ENCODE peak calls at places on chromosomes 3 and 15, in four cellular contexts. P, V, F and R are unnamed samples.

GRCh38 chr3:130462089-130462488 is 54.9 kb upstream of the COL6A6 start:
- DNase-seq in F (no peak), P (no peak), V (no peak), R (no peak)

GRCh38 chr15:90334304-90334731 is 17.8 kb upstream of the ZNF774 start:
- DNase-seq in P (no peak), F (no peak), V (no peak), R (no peak)

GRCh38 chr15:80660114-80660513 is 35.0 kb upstream of the ABHD17C start:
- DNase-seq in V (peak), P (no peak), F (peak), R (peak)

GRCh38 chr3:188671941-188672340 is 499.8 kb upstream of the TPRG1 start:
- DNase-seq in F (no peak), V (no peak), P (no peak), R (no peak)

GRCh38 chr15:62934236-62934971 is 108.1 kb upstream of the TPM1 start:
- DNase-seq in F (no peak), P (no peak), V (no peak), R (no peak)

GRCh38 chr3:114861666-114862065 is 285.4 kb downstream of the ZBTB20 start:
- DNase-seq in V (no peak), F (no peak), P (no peak), R (no peak)

GRCh38 chr3:40848411-40848810 is 323.7 kb downstream of the ZNF621 start:
- DNase-seq in P (no peak), F (no peak), V (no peak), R (no peak)

GRCh38 chr15:78421241-78421994 is 16.6 kb upstream of the IREB2 start:
- DNase-seq in P (no peak), V (no peak), F (no peak), R (no peak)

GRCh38 chr3:25151497-25151896 is 276.6 kb upstream of the RARB start:
- DNase-seq in F (peak), P (no peak), V (no peak), R (no peak)

GRCh38 chr3:94862703-94863102 is 799.8 kb downstream of the NSUN3 start:
- DNase-seq in F (no peak), V (no peak), P (no peak), R (no peak)

GRCh38 chr15:64536244-64536836 is 76.0 kb downstream of the ZNF609 start:
- DNase-seq in P (peak), F (peak), V (peak), R (no peak)

GRCh38 chr3:76010252-76010651 is 224.9 kb upstream of the ZNF717 start:
- DNase-seq in V (no peak), F (no peak), P (no peak), R (no peak)

GRCh38 chr15:74384566-74385441 is 17.4 kb upstream of the CYP11A1 start:
- DNase-seq in F (peak), V (no peak), P (no peak), R (no peak)

GRCh38 chr3:129365296-129365695 is 63.1 kb downstream of the EFCAB12 start:
- DNase-seq in V (no peak), P (no peak), F (no peak), R (no peak)

GRCh38 chr3:188400494-188401243 is 246.7 kb downstream of the LPP start:
- DNase-seq in F (no peak), V (no peak), P (no peak), R (no peak)

GRCh38 chr3:176430244-176430893 is 766.9 kb downstream of the TBL1XR1 start:
- DNase-seq in F (peak), P (peak), V (peak), R (no peak)

GRCh38 chr15:28086175-28086703 is 12.9 kb downstream of the OCA2 start:
- DNase-seq in F (peak), P (peak), V (no peak), R (no peak)

GRCh38 chr15:33871911-33872760 is 96.2 kb upstream of the CHRM5 start:
- DNase-seq in P (no peak), F (no peak), V (no peak), R (no peak)

GRCh38 chr3:179067839-179068238 is 3.8 kb downstream of the ZMAT3 start:
- DNase-seq in F (no peak), V (no peak), P (no peak), R (no peak)

GRCh38 chr3:39216176-39216790 is 23.9 kb upstream of the XIRP1 start:
- DNase-seq in V (no peak), F (no peak), P (no peak), R (no peak)

GRCh38 chr15:68921926-68922325 is 8.4 kb upstream of the SPESP1 start:
- DNase-seq in F (no peak), V (no peak), P (no peak), R (no peak)

GRCh38 chr15:29952245-29952644 is 130.0 kb upstream of the TJP1 start:
- DNase-seq in P (no peak), F (no peak), V (no peak), R (no peak)

GRCh38 chr3:15055019-15055557 is 10.0 kb downstream of the MRPS25 start:
- DNase-seq in P (no peak), F (peak), V (no peak), R (no peak)

GRCh38 chr3:112639451-112640332 is 1.3 kb downstream of the CCDC80 start:
- DNase-seq in F (no peak), V (no peak), P (no peak), R (no peak)

GRCh38 chr3:25567806-25568524 is 96.7 kb downstream of the TOP2B start:
- DNase-seq in F (no peak), V (no peak), P (no peak), R (no peak)

GRCh38 chr15:42858999-42859789 is 61.4 kb downstream of the TTBK2 start:
- DNase-seq in P (no peak), V (no peak), F (peak), R (no peak)

GRCh38 chr15:98967916-98968315 is 39.7 kb downstream of the PGPEP1L start:
- DNase-seq in P (no peak), F (no peak), V (no peak), R (no peak)

GRCh38 chr3:152105446-152105845 is 163.3 kb upstream of the MBNL1 start:
- DNase-seq in V (no peak), F (peak), P (no peak), R (no peak)

GRCh38 chr15:23438816-23439466 is 8.1 kb downstream of the GOLGA6L2 start:
- DNase-seq in F (no peak), P (no peak), V (no peak), R (no peak)

GRCh38 chr3:134693804-134694203 is 43.0 kb upstream of the KY start:
- DNase-seq in V (no peak), F (no peak), P (no peak), R (no peak)

GRCh38 chr3:51361746-51362145 is 23.3 kb upstream of the MANF start:
- DNase-seq in F (no peak), V (no peak), P (no peak), R (no peak)

GRCh38 chr15:57743424-57743823 is 36.9 kb downstream of the POLR2M start:
- DNase-seq in P (no peak), F (no peak), V (no peak), R (no peak)

GRCh38 chr15:90202929-90203328 is 1.8 kb downstream of the SEMA4B start:
- DNase-seq in P (no peak), V (no peak), F (no peak), R (no peak)

GRCh38 chr3:14289590-14290453 is 111.2 kb downstream of the LSM3 start:
- DNase-seq in V (no peak), F (peak), P (peak), R (no peak)

GRCh38 chr3:138327831-138328230 is 1.8 kb downstream of the NME9 start:
- DNase-seq in P (no peak), V (no peak), F (no peak), R (no peak)

GRCh38 chr15:95912280-95912625 is 418.2 kb upstream of the NR2F2 start:
- DNase-seq in F (no peak), P (no peak), V (no peak), R (no peak)

GRCh38 chr3:136984837-136985236 is 27.1 kb downstream of the IL20RB start:
- DNase-seq in F (peak), V (no peak), P (peak), R (no peak)

GRCh38 chr15:77542491-77543001 is 90.2 kb downstream of the LINGO1 start:
- DNase-seq in V (no peak), F (peak), P (no peak), R (no peak)

DNA sequence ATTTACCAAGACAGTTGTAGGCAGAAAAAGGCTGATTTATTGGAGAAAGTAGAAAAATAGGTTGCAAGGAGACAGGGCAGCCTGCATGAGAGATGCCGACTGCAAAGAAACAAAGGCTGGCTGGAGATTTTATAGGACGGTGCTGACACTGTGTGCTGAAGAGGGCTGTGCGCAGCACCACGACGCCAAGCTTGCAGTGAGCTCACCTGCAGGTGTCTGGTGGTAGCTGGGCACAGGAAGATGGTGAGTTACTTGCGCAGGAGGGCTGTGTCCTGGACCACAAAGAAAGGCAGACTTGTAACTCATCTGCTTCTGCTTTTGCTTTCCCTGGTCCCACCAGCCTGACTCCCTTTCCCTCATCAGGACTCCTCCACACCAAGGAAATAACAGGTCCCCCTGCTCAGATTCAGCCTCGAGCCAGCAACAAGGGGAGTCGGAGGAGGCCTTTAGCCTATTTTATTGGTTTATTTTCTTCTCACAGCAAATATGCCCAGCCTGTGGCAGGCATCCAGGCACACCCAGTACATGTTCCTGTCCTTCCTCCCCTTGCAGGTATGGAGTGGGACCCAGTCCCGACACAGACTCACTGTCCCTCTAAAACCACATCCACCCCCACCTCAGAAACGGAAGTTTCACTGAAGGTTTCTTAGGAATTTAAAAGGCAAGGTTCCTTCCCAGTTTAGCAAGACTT is 35.7 kb upstream of the FLNB start:
- DNase-seq in P (no peak), V (no peak), F (no peak), R (no peak)
- TF ChIP-seq CTCF in P (no peak), V (no peak), F (no peak), R (no peak)

DNA sequence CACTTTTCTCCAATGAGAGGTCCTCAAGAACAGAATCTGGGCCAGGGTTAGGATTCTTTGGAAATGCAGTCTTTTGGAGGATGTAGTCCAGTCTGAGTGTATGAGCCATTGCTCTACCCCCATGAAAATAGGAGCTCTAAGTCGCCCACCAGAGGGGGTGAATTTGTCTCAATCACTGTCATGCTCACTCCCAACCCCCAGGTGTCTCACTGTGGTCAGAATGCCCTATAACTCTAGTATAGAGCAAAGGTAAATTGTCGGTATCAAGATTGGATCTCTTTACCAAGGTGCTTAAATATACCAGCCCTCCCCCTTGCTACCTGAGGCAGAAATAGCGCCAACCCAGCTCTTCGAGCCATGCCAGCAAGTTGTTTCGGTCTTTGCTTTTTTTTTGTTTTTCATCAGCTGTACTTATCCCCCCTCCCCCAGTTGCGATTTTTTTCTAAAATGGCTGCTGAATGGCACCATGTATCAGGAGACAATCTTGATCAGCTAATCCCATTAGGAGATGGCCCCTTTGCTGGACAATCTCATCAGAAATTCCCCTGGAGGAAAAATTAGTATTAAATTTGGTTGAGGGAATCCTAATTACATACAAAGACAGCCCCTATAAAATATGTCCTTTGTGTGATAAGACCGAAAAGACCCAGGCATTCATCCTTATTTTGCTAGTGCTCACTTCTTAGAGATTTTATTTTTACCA is 130.7 kb downstream of the EBLN2 start:
- DNase-seq in V (no peak), F (no peak), P (no peak), R (no peak)
- TF ChIP-seq CTCF in V (no peak), F (no peak), P (no peak), R (no peak)

GRCh38 chr3:83189634-83190033 is 1428.2 kb upstream of the GBE1 start:
- DNase-seq in F (no peak), V (no peak), P (no peak), R (no peak)
- TF ChIP-seq CTCF in F (no peak), V (no peak), P (no peak), R (no peak)

DNA sequence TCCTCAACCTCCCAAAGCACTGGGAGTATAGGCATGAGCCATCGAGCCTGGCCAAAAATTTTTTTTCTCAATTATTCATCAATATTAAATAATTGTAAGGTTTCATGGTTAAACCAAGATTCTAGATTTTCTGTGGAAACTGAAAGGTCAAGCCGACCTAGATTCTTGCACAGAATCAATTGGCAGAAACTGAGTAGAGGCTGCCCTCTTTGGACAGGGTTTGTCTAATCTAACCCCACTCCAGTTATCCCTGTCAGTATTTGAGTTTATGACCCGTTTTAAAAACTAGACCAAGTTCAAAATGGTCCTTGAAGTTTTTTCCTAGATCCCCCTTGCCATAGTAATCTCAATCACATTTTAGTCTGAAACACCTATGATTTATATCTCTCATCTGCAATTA is 8.6 kb upstream of the ADAM10 start:
- DNase-seq in F (no peak), P (no peak), V (no peak), R (no peak)
- TF ChIP-seq CTCF in F (no peak), P (peak), V (peak), R (no peak)

GRCh38 chr3:171640520-171641412 is 169.5 kb downstream of the PLD1 start:
- DNase-seq in P (peak), V (peak), F (peak), R (no peak)
- TF ChIP-seq CTCF in P (peak), V (peak), F (peak), R (no peak)

DNA sequence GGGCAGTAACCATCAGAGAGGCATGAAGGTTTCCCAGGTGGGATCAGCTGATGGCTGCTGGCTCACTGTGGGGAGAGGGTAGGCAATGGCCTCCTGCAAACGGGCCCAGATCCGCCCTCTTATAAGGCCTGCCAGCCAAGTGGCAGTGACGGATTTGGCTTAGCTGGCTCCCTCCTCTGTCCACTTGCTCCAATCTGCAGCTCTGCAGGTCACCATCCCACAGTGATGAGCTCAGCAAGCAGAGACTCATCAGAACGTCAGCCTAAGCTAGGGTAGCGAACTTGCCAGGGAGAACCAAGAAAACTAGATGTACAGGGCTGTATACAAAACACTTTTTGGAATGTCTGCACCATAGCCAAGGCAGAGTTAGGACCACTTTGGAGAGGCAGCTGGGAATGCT is 62.8 kb upstream of the DCLK3 start:
- DNase-seq in P (no peak), V (no peak), F (no peak), R (no peak)
- TF ChIP-seq CTCF in P (no peak), V (no peak), F (no peak), R (no peak)

DNA sequence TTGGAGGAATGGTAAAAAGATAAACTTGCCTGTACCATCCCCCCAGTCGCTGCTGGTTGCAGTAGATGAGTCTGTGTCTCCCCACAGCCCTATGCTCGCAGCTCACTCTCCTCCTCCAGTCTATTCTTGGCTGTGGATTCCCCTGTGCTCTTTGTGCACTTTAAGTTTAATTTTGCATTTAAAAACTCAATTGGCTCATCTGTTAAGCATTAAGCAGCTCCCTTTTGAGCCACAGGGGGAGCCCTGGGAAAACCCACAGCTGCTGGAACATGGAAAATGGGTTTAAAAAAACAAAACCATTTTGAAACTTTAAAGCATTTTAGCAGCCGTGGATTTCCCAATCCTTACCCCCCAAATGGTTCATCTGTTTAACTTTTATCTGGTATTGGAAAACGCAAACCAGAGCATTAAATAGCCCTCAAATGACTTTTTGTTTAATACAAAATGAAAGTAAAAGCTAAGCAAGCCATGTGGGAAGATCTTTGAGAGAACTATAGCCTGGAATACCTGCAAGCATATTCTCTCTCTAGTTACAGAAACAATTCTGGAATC is 536.9 kb downstream of the ZIC1 start:
- DNase-seq in V (peak), F (peak), P (peak), R (no peak)
- TF ChIP-seq CTCF in V (peak), F (peak), P (peak), R (no peak)

GRCh38 chr3:184551103-184551502 is 10.5 kb upstream of the EPHB3 start:
- DNase-seq in P (no peak), V (no peak), F (no peak), R (no peak)
- TF ChIP-seq CTCF in P (no peak), V (no peak), F (no peak), R (no peak)

GRCh38 chr3:157614896-157615295 is 111.7 kb upstream of the VEPH1 start:
- DNase-seq in F (no peak), V (no peak), P (no peak), R (no peak)
- TF ChIP-seq CTCF in F (no peak), V (no peak), P (no peak), R (no peak)